ENCODE peak calls at places on chromosomes 16 and 17, in six cellular contexts. I is A549, L is K562, G is IMR-90, T is GM12878, H is HepG2. O is an unnamed sample.

GRCh38 chr17:50062323-50063243 is 6.7 kb downstream of the ITGA3 start:
- DNase-seq in I (peak), L (no peak), G (peak), T (no peak), H (no peak), O (no peak)

GRCh38 chr16:87628940-87629339 is 26.6 kb downstream of the JPH3 start:
- DNase-seq in I (peak), L (no peak), G (peak), T (no peak), H (no peak), O (no peak)

GRCh38 chr17:34081269-34081668 is 173.8 kb upstream of the CCL2 start:
- DNase-seq in I (peak), L (peak), G (peak), T (no peak), H (no peak), O (peak)

GRCh38 chr17:78343433-78344201 is 16.3 kb downstream of the SOCS3 start:
- DNase-seq in I (no peak), L (no peak), G (no peak), T (no peak), H (no peak), O (no peak)

GRCh38 chr17:57868007-57868774 is 18.3 kb upstream of the MRPS23 start:
- DNase-seq in I (peak), L (peak), G (peak), T (peak), H (peak), O (peak)

GRCh38 chr17:5841862-5842261 is 228.3 kb upstream of the WSCD1 start:
- DNase-seq in I (no peak), L (no peak), G (no peak), T (no peak), H (no peak), O (no peak)

GRCh38 chr16:35910409-35910808 is 2451.0 kb downstream of the TP53TG3F start:
- DNase-seq in I (no peak), L (no peak), G (no peak), T (no peak), H (no peak), O (no peak)

GRCh38 chr16:74726736-74727135 is 26.1 kb upstream of the MLKL start:
- DNase-seq in I (peak), L (peak), G (no peak), T (no peak), H (peak), O (peak)

GRCh38 chr16:75064403-75065148 is 52.0 kb downstream of the LDHD start:
- DNase-seq in I (no peak), L (no peak), G (peak), T (no peak), H (peak), O (no peak)

GRCh38 chr17:32865141-32865540 is 11.8 kb downstream of the MYO1D start:
- DNase-seq in I (no peak), L (no peak), G (no peak), T (no peak), H (no peak), O (no peak)

GRCh38 chr17:75096082-75096625 is 8.4 kb downstream of the SLC16A5 start:
- DNase-seq in I (peak), L (peak), G (peak), T (no peak), H (peak), O (no peak)

GRCh38 chr17:78058581-78058980 is 70.0 kb downstream of the TMC6 start:
- DNase-seq in I (no peak), L (no peak), G (no peak), T (no peak), H (no peak), O (no peak)

GRCh38 chr17:2238432-2239169 is 65.0 kb downstream of the SMG6 start:
- DNase-seq in I (no peak), L (no peak), G (no peak), T (peak), H (no peak), O (no peak)

GRCh38 chr17:42577532-42578281 is at the start of gene PSMC3IP:
- DNase-seq in I (peak), L (peak), G (peak), T (peak), H (peak), O (peak)

GRCh38 chr17:42579794-42580551 is 2.4 kb upstream of the PSMC3IP start:
- DNase-seq in I (no peak), L (no peak), G (no peak), T (no peak), H (no peak), O (no peak)

GRCh38 chr17:42574463-42574862 is 3.1 kb downstream of the PSMC3IP start:
- DNase-seq in I (no peak), L (no peak), G (no peak), T (no peak), H (no peak), O (no peak)

GRCh38 chr17:42578282-42578869 is 847 bp upstream of the PSMC3IP start:
- DNase-seq in I (peak), L (peak), G (peak), T (peak), H (peak), O (peak)

GRCh38 chr17:42577140-42577531 is 393 bp downstream of the PSMC3IP start:
- DNase-seq in I (no peak), L (no peak), G (no peak), T (no peak), H (no peak), O (no peak)
- TF ChIP-seq BHLHE40 in I (no peak), L (no peak), G (no peak), T (no peak), H (no peak), O (no peak)

DNA sequence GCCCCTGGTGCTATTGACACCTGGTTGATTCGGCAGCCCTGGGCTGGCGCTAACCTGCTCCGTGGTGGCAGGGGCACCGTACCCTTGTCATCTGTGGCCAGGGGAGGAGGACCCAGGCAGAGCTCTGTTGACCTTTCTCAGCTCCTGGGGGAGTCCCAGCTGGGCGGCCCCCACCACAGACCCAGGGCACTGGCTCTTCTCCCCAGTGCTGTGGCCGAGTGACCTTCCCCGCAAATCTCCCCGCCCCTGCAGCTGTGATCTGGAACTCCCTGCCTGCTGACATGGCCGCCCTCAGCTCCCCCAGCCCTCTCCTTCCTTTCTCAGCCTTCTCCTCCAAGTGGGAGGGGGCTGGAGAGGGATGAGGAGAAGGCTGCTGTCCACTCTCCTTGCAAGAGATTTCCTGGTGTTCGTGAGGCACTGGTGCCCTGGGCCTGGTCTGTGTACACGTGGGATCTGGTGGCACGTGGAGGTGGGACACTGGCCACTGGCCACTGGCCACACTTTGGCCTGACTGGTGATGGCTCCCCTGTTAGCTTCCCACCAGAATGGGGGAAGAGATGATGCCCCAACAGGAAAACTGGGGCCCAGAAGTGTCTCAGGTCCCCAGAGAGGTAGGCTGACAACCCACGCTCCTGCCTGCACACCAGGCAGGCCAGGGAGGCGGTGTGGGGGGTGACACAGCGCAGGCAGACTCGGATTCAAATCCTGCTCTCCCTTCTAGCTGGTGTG is 8.2 kb downstream of the FMNL1 start:
- DNase-seq in I (no peak), L (no peak), G (no peak), T (no peak), H (no peak), O (no peak)
- TF ChIP-seq BHLHE40 in I (no peak), L (no peak), G (no peak), T (no peak), H (no peak), O (no peak)

GRCh38 chr16:30641378-30641982 is 9.3 kb upstream of the PRR14 start:
- DNase-seq in I (no peak), L (no peak), G (no peak), T (no peak), H (no peak), O (no peak)
- TF ChIP-seq BHLHE40 in I (no peak), L (no peak), G (no peak), T (no peak), H (no peak), O (no peak)

DNA sequence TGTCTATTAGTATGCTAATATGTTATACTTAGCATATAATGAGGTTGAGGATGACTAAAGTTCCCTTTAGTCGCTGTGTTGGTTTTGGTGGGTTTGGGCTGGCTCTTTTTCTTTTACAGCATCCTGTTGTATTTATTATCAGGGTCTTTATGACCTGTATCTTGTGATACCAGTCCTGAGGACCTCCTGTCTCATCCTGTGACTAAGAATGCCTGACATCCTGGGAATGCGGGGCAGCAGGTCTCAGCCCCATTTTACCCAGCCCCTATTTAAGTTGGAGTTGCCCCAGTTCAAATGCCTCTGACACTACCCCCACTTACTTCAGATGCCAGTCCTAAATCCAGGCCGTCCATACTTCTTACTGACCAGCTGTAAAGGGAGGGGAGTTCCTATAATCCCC is 59.5 kb downstream of the MFSD11 start:
- DNase-seq in I (no peak), L (no peak), G (no peak), T (no peak), H (no peak), O (no peak)
- TF ChIP-seq BHLHE40 in I (no peak), L (no peak), G (no peak), T (no peak), H (no peak), O (no peak)

O was measured in HEK293T.